ENCODE peak calls at places on chromosomes 12 and 14, in six cellular contexts. C, E, W, J, F and Z are unnamed samples.

GRCh38 chr14:85675957-85676356 is 146.0 kb downstream of the FLRT2 start:
- DNase-seq in F (no peak), E (no peak), W (no peak), C (no peak), J (no peak), Z (no peak)

GRCh38 chr14:67618617-67619063 is 1.1 kb upstream of the ARG2 start:
- DNase-seq in W (no peak), J (peak; percentile 74), E (peak; percentile 72), C (peak; percentile 84), F (peak; percentile 67), Z (no peak)

GRCh38 chr12:85639834-85640233 is 196.4 kb downstream of the RASSF9 start:
- DNase-seq in W (no peak), C (no peak), F (no peak), E (no peak), J (no peak), Z (no peak)

GRCh38 chr14:35669782-35670181 is 135.8 kb downstream of the INSM2 start:
- DNase-seq in C (peak; percentile 77), J (no peak), E (peak; percentile 9), F (no peak), W (no peak), Z (no peak)

GRCh38 chr12:15778126-15778525 is 11.1 kb downstream of the EPS8 start:
- DNase-seq in C (peak; percentile 34), F (no peak), J (no peak), W (no peak), E (no peak), Z (no peak)

GRCh38 chr14:60561845-60562746 is 53.1 kb downstream of the SIX6 start:
- DNase-seq in E (peak; percentile 81), J (peak; percentile 71), F (peak; percentile 45), C (peak; percentile 65), W (no peak), Z (no peak)

GRCh38 chr12:26334621-26335124 is 139.3 kb downstream of the SSPN start:
- DNase-seq in J (no peak), W (peak; percentile 66), F (no peak), E (no peak), C (no peak), Z (no peak)

GRCh38 chr12:83432176-83432719 is 745.5 kb downstream of the TMTC2 start:
- DNase-seq in F (no peak), W (no peak), C (no peak), J (no peak), E (no peak), Z (no peak)

GRCh38 chr12:88432536-88433462 is 147.5 kb downstream of the KITLG start:
- DNase-seq in F (no peak), J (no peak), E (no peak), W (no peak), C (peak; percentile 13), Z (no peak)

GRCh38 chr12:122310636-122311035 is 44.3 kb upstream of the VPS33A start:
- DNase-seq in F (no peak), W (no peak), E (no peak), J (no peak), C (no peak), Z (no peak)

GRCh38 chr12:105759172-105759571 is 379.6 kb downstream of the NUAK1 start:
- DNase-seq in E (no peak), C (no peak), F (no peak), J (no peak), W (no peak), Z (no peak)

GRCh38 chr14:102754370-102755262 is 22.6 kb upstream of the TRAF3 start:
- DNase-seq in F (peak; percentile 82), C (no peak), E (peak; percentile 79), J (no peak), W (no peak), Z (no peak)

GRCh38 chr14:69963966-69964365 is 84.8 kb downstream of the SMOC1 start:
- DNase-seq in J (no peak), E (no peak), F (no peak), C (no peak), W (no peak), Z (no peak)

GRCh38 chr12:16555630-16556029 is 50.3 kb downstream of the LMO3 start:
- DNase-seq in F (no peak), J (peak; percentile 8), E (no peak), C (peak; percentile 19), W (no peak), Z (no peak)

GRCh38 chr12:131054345-131055092 is 100.8 kb downstream of the ADGRD1 start:
- DNase-seq in C (no peak), J (no peak), E (no peak), F (no peak), W (peak; percentile 24), Z (peak; percentile 9)

GRCh38 chr12:9717070-9717925 is 15.6 kb downstream of the CLECL1 start:
- DNase-seq in E (peak; percentile 50), J (no peak), W (no peak), C (no peak), F (no peak), Z (no peak)

GRCh38 chr12:108306014-108306501 is 33.1 kb downstream of the CMKLR1 start:
- DNase-seq in J (peak; percentile 87), C (no peak), F (no peak), W (no peak), E (no peak), Z (no peak)

GRCh38 chr12:100716949-100717732 is 77.4 kb upstream of the ANO4 start:
- DNase-seq in C (no peak), J (no peak), W (no peak), F (no peak), E (no peak), Z (peak; percentile 37)

GRCh38 chr12:40330180-40330579 is 105.4 kb downstream of the LRRK2 start:
- DNase-seq in F (no peak), E (no peak), C (no peak), W (no peak), J (no peak), Z (no peak)

GRCh38 chr12:40327506-40327905 is 102.7 kb downstream of the LRRK2 start:
- DNase-seq in W (no peak), F (no peak), J (no peak), E (no peak), C (no peak), Z (no peak)

GRCh38 chr12:40325349-40325960 is 100.7 kb downstream of the LRRK2 start:
- DNase-seq in W (no peak), C (no peak), F (peak; percentile 45), E (peak; percentile 67), J (peak; percentile 60), Z (no peak)
- TF ChIP-seq CTCF in W (peak; percentile 45), C (peak; percentile 53), F (peak; percentile 24), E (peak; percentile 77), J (peak; percentile 45), Z (peak; percentile 85)

DNA sequence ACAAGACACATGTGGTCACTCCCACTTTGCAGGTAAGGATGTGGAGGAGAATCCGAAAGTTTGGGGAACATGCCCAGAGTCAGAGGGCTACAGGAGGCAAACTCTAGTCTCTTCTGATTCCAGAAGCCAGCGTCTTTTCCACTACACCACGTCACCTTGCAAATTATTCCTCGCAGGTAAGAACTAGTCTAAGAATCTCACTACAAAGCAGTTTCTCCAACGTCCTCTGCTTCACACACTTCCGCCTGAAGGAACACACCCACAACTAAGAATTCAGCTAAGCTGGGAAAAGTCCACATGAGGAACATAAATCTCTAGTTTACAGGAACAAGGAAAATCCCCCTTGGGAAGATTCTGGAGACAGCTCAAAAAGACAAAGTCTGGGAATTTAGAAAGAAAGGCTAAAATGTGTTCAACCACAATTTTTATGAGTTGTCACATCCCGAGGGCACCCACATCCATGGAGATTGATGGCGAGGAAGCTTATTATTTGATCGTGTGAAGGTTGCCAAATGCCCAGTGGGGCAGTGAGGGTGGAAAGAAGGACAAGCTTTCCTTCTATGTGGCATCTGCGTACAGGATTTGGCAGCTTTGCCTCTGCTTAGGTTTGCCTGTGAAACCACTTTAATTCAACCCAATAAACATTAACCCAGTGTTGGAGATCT is 780.2 kb upstream of the TBX3 start:
- DNase-seq in F (no peak), W (no peak), C (no peak), E (no peak), J (no peak), Z (no peak)
- TF ChIP-seq CTCF in F (no peak), W (no peak), C (no peak), E (no peak), J (no peak), Z (no peak)

DNA sequence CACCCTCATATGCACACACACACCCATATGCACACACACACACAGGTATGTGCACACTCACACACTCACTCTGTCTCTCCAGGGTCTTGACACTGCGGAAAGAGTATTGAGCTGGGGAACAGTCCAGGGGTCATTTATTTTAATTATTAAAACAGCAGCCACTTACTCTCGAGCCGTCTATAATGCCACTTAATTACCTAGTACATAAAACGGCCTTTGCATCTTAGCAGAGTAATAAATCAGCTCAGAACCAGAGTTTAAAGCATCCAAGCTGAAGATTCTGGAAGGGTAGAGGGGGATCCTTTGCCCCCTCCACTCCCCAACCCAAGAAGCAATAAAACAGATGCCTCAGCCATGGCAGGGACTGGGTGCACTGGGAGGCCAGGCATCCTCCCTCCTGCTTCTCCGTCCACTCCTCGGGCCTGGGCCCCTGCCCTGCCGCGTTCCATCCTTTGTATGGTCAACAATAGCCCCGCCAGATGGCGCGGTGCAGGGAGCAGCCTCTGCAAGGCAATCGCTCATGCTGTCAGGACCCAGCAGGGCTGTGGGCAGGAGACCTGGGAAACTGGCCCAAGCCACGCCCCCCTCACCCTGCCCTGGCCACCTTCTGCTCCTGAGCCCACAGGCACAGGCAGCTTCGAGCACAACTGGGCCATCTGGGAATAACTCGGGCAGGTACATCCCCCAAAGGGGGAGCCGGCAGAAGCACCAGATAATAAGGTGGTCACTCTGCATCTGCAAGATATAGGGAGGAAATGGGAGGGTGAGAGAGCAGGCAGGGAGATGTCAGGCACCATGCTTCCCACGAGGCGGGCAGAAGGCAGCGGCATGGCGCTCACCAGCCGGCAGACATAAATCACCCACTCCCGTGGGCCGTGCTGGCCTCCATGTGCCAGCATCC is 40.9 kb downstream of the CCDC85C start:
- DNase-seq in E (no peak), C (no peak), J (peak; percentile 85), F (no peak), W (peak; percentile 91), Z (peak; percentile 93)
- TF ChIP-seq CTCF in E (no peak), C (no peak), J (peak; percentile 30), F (no peak), W (peak; percentile 54), Z (peak; percentile 71)

DNA sequence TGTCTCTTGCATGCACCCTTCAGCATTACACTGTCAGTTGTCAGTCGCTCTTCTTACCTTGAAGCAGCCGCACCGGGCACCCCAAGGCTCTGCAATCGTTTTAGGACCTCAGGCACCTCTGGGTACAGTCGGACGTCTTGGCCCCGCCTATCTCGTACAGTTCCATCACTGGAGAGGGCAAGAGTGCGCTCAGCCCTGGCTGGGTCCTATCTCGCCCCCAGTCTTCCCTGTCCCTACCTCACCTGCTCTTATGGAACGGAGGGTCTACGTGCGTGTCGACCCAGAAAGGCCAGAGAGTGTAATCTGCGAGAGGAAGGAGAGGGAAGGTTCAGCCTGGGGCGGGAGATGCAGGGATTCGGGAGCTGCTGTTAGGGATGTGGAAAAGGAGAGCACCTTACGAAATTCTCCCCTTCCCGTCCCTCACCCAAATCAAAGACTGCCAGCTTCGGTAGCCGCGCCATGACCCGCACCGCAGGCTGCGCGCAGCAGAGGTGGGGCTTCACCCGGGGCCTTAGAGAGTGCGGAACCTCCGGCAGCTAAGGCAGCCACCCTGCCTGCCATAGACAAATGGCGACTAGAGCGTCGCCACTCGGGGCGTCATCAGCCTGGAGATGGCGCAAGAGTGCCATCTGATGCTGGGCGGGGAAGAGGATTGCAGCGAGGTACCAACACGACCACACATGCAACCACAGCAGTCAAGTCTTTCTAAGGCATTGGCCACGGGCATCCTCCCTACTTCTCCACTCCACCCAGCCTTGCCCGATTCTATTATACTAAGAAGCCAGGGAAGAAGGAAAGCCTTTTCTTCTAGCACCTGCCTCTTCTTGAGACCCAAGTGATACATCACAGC is at the start of gene MDP1:
- DNase-seq in E (peak; percentile 94), J (peak; percentile 87), W (peak; percentile 91), F (peak; percentile 85), C (peak; percentile 68), Z (peak; percentile 83)
- TF ChIP-seq CTCF in E (peak; percentile 84), J (peak; percentile 25), W (peak; percentile 60), F (peak; percentile 87), C (peak; percentile 79), Z (peak; percentile 91)